ENCODE peak calls at places on chromosomes 4 and X, in seven cellular contexts. E is neuronal stem cell, D is H9, C is mesenchymal stem cell, U is IMR-90, N is mesendoderm, Q is H1. X is an unnamed sample.
A peak's percentile ranks its signal among the peaks of the same experiment; 100 is the strongest.

GRCh38 chrX:111348363-111348927 is 63.5 kb downstream of the DCX start:
- DNase-seq in E (no peak), D (no peak), C (no peak), U (no peak), N (no peak), Q (no peak), X (no peak)

GRCh38 chr4:140152760-140153418 is 1.1 kb downstream of the MAML3 start:
- DNase-seq in E (peak; percentile 33), D (peak; percentile 50), C (peak; percentile 64), U (peak; percentile 44), N (peak; percentile 70), Q (peak; percentile 75), X (peak; percentile 70)

GRCh38 chr4:139223682-139224317 is 46.8 kb upstream of the ELF2 start:
- DNase-seq in E (no peak), D (no peak), C (no peak), U (peak; percentile 76), N (no peak), Q (no peak), X (no peak)

GRCh38 chr4:140856692-140857091 is 100.5 kb upstream of the TBC1D9 start:
- DNase-seq in E (no peak), D (peak; percentile 60), C (peak; percentile 36), U (peak; percentile 22), N (peak; percentile 92), Q (no peak), X (no peak)

GRCh38 chr4:82797591-82798081 is 960 bp downstream of the SCD5 start:
- DNase-seq in E (no peak), D (peak; percentile 59), C (peak; percentile 59), U (peak; percentile 34), N (peak; percentile 55), Q (peak; percentile 70), X (no peak)

GRCh38 chr4:173835863-173836262 is 305.8 kb upstream of the HAND2 start:
- DNase-seq in E (peak; percentile 35), D (peak; percentile 35), C (peak; percentile 89), U (peak; percentile 80), N (peak; percentile 62), Q (no peak), X (no peak)

GRCh38 chrX:72105436-72105835 is 26.3 kb downstream of the RTL5 start:
- DNase-seq in E (no peak), D (no peak), C (no peak), U (no peak), N (no peak), Q (no peak), X (no peak)

GRCh38 chrX:24619647-24620046 is 27.5 kb downstream of the PCYT1B start:
- DNase-seq in E (no peak), D (no peak), C (peak; percentile 55), U (peak; percentile 38), N (no peak), Q (no peak), X (no peak)

GRCh38 chr4:155371432-155372043 is 5.2 kb downstream of the MAP9 start:
- DNase-seq in E (no peak), D (no peak), C (peak; percentile 47), U (peak; percentile 21), N (peak; percentile 24), Q (no peak), X (peak; percentile 55)

GRCh38 chr4:77697860-77698599 is 92.4 kb downstream of the CXCL13 start:
- DNase-seq in E (no peak), D (peak; percentile 65), C (peak; percentile 79), U (peak; percentile 67), N (peak; percentile 79), Q (no peak), X (no peak)

GRCh38 chr4:152328595-152328994 is 207.3 kb downstream of the FBXW7 start:
- DNase-seq in E (no peak), D (no peak), C (no peak), U (no peak), N (peak; percentile 43), Q (no peak), X (peak; percentile 74)

GRCh38 chrX:150693782-150694574 is 782 bp downstream of the MTMR1 start:
- DNase-seq in E (no peak), D (peak; percentile 68), C (peak; percentile 79), U (peak; percentile 79), N (peak; percentile 56), Q (peak; percentile 64), X (peak; percentile 92)

GRCh38 chr4:36320130-36320902 is 38.9 kb downstream of the DTHD1 start:
- DNase-seq in E (no peak), D (no peak), C (no peak), U (no peak), N (no peak), Q (no peak), X (no peak)

GRCh38 chrX:21885568-21885967 is 29.8 kb downstream of the YY2 start:
- DNase-seq in E (peak; percentile 21), D (no peak), C (peak; percentile 36), U (peak; percentile 47), N (peak; percentile 19), Q (no peak), X (no peak)

GRCh38 chrX:12843668-12844279 is 23.1 kb upstream of the TLR7 start:
- DNase-seq in E (no peak), D (no peak), C (no peak), U (no peak), N (no peak), Q (no peak), X (no peak)

GRCh38 chrX:136608295-136608933 is 39.5 kb upstream of the CD40LG start:
- DNase-seq in E (no peak), D (peak; percentile 30), C (no peak), U (no peak), N (peak; percentile 7), Q (peak; percentile 42), X (no peak)

GRCh38 chrX:153735274-153735673 is 10.6 kb downstream of the ABCD1 start:
- DNase-seq in E (no peak), D (no peak), C (no peak), U (no peak), N (peak; percentile 81), Q (no peak), X (no peak)

GRCh38 chr4:122842392-122842791 is 15.8 kb downstream of the FGF2 start:
- DNase-seq in E (no peak), D (no peak), C (no peak), U (no peak), N (no peak), Q (no peak), X (no peak)

GRCh38 chrX:129650183-129650689 is 4.5 kb downstream of the APLN start:
- DNase-seq in E (no peak), D (peak; percentile 8), C (no peak), U (no peak), N (no peak), Q (no peak), X (no peak)

GRCh38 chrX:45006002-45006800 is 133.2 kb downstream of the KDM6A start:
- DNase-seq in E (no peak), D (peak; percentile 49), C (no peak), U (peak; percentile 29), N (peak; percentile 70), Q (no peak), X (no peak)

GRCh38 chr4:51843309-51844156 is 580 bp downstream of the DCUN1D4 start:
- DNase-seq in E (no peak), D (no peak), C (peak; percentile 79), U (peak; percentile 56), N (peak; percentile 73), Q (no peak), X (peak; percentile 18)

GRCh38 chrX:19225906-19226305 is 103.6 kb upstream of the ADGRG2 start:
- DNase-seq in E (no peak), D (peak; percentile 39), C (no peak), U (peak; percentile 1), N (peak; percentile 81), Q (no peak), X (no peak)

DNA sequence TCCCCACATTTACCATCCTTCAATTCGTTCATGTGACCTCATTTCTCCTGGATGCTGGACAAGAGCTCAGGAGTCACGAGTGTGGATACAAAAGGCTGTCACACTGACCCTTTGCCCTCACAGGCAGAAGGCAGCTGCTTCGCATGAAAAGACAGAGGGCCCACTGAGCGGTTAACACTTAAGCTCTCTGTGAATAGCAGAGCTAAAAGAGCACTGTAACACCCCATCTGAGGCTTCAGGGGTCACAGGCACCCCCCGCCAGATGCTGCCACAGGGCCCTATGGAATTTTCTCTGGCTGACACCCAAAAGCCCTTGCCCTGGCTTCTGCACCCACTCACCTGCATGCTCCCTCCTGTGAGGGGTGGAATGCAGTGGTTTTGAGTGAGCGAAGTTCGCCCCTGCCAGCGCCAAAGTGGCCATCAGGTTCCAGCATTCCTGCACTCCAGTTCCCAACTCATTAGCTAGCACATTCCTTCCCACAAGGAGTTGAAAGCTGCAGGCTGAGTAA is 360.9 kb downstream of the PPP3CA start:
- DNase-seq in E (peak; percentile 46), D (peak; percentile 62), C (peak; percentile 37), U (no peak), N (peak; percentile 82), Q (peak; percentile 61), X (no peak)
- H3K18ac ChIP-seq in E (peak overlapping the region; percentile 72), D (no peak overlapping the region), C (no peak overlapping the region), U (no peak overlapping the region), N (peak overlapping the region; percentile 82), Q (no peak overlapping the region), X (no peak overlapping the region)

GRCh38 chr4:8026455-8026854 is 86.8 kb upstream of the AFAP1 start:
- DNase-seq in E (no peak), D (no peak), C (no peak), U (no peak), N (no peak), Q (no peak), X (no peak)

GRCh38 chr4:8022767-8023695 is 83.4 kb upstream of the AFAP1 start:
- DNase-seq in E (no peak), D (no peak), C (no peak), U (no peak), N (no peak), Q (no peak), X (no peak)

GRCh38 chr4:8023696-8024033 is 84.0 kb upstream of the AFAP1 start:
- DNase-seq in E (no peak), D (no peak), C (no peak), U (no peak), N (no peak), Q (no peak), X (no peak)

GRCh38 chr4:8025668-8026067 is 86.0 kb upstream of the AFAP1 start:
- DNase-seq in E (no peak), D (no peak), C (no peak), U (no peak), N (no peak), Q (no peak), X (no peak)

GRCh38 chr4:8024073-8024786 is 84.6 kb upstream of the AFAP1 start:
- DNase-seq in E (no peak), D (no peak), C (no peak), U (no peak), N (no peak), Q (no peak), X (no peak)
- H2BK120ac ChIP-seq in E (no peak overlapping the region), D (no peak overlapping the region), C (no peak overlapping the region), U (no peak overlapping the region), N (no peak overlapping the region), Q (no peak overlapping the region), X (no peak overlapping the region)

GRCh38 chrX:29254515-29254914 is 667.3 kb downstream of the IL1RAPL1 start:
- DNase-seq in E (no peak), D (no peak), C (no peak), U (no peak), N (no peak), Q (no peak), X (no peak)
- H4K8ac ChIP-seq in E (no peak overlapping the region), D (no peak overlapping the region), C (no peak overlapping the region), U (no peak overlapping the region), N (no peak overlapping the region), Q (no peak overlapping the region), X (no peak overlapping the region)

DNA sequence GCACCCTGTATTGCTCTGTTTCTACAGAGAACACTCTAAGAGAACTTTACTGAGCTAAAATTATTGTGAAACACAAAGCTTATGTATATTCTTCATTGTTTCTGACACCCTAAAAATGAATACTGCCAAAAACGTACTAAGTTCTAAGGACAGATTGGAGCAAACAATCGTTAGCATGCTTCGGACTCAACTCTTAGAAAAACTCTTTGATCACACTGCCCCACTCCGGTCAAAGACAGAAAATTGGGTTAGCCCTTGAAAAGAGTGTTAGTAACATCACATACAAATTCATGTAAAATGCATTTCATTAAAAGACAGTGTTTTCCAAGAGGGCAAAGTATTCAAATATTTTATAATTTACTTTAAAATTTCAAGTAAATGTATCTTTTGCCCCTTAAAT is 177.4 kb downstream of the DCHS2 start:
- DNase-seq in E (no peak), D (no peak), C (peak; percentile 48), U (no peak), N (peak; percentile 38), Q (no peak), X (peak; percentile 4)
- H3K18ac ChIP-seq in E (no peak overlapping the region), D (no peak overlapping the region), C (no peak overlapping the region), U (no peak overlapping the region), N (no peak overlapping the region), Q (no peak overlapping the region), X (no peak overlapping the region)

X was measured in trophoblast cell.